ENCODE peak calls at places on chromosomes 11 and 22, in nine cellular contexts. Y is GOT3; D is DMS 273 treated with DMSO at 0.1 percent for 48 hours; X is ACHN; F is HT1080; V is kidney glomerular epithelial cell; S is iris pigment epithelial cell; C is smooth muscle cell of the brain vasculature; N is activated naive CD4-positive, alpha-beta T cell treated with anti-CD3 and anti-CD28 coated beads, Interleukin-2, amount 50 U/mL, for 16 hours. L is an unnamed sample.

GRCh38 chr11:61890536-61891330 is 612 bp downstream of the FADS3 start:
- DNase-seq in Y (no peak), D (no peak), X (peak), F (peak), V (peak), S (peak), C (no peak), N (peak), L (no peak)

GRCh38 chr22:38601221-38601764 is 31.3 kb upstream of the DMC1 start:
- DNase-seq in Y (no peak), D (no peak), X (no peak), F (no peak), V (no peak), S (no peak), C (no peak), N (no peak), L (no peak)

GRCh38 chr11:101436511-101437142 is 147.2 kb downstream of the TRPC6 start:
- DNase-seq in Y (no peak), D (no peak), X (peak), F (peak), V (peak), S (peak), C (peak), N (no peak), L (peak)

GRCh38 chr11:130295657-130296056 is 19.1 kb downstream of the ZBTB44 start:
- DNase-seq in Y (no peak), D (no peak), X (no peak), F (no peak), V (no peak), S (no peak), C (no peak), N (no peak), L (no peak)

GRCh38 chr11:62669420-62670161 is 1.9 kb upstream of the UQCC3 start:
- DNase-seq in Y (no peak), D (peak), X (no peak), F (no peak), V (no peak), S (no peak), C (no peak), N (no peak), L (no peak)

GRCh38 chr11:110184974-110185597 is 91.9 kb downstream of the ZC3H12C start:
- DNase-seq in Y (no peak), D (no peak), X (no peak), F (peak), V (no peak), S (peak), C (peak), N (no peak), L (no peak)

GRCh38 chr22:24383061-24383460 is 44.3 kb upstream of the ADORA2A start:
- DNase-seq in Y (no peak), D (no peak), X (no peak), F (no peak), V (no peak), S (no peak), C (no peak), N (no peak), L (no peak)

GRCh38 chr11:77379253-77379652 is 77.8 kb upstream of the GDPD4 start:
- DNase-seq in Y (no peak), D (no peak), X (no peak), F (peak), V (no peak), S (peak), C (no peak), N (no peak), L (no peak)

GRCh38 chr22:47275479-47276218 is 513.2 kb downstream of the TBC1D22A start:
- DNase-seq in Y (no peak), D (no peak), X (no peak), F (no peak), V (no peak), S (peak), C (peak), N (no peak), L (no peak)

GRCh38 chr22:20949698-20950183 is 17.3 kb upstream of the AIFM3 start:
- DNase-seq in Y (no peak), D (no peak), X (no peak), F (no peak), V (no peak), S (no peak), C (no peak), N (no peak), L (no peak)

GRCh38 chr22:38715176-38715764 is 9.5 kb downstream of the GTPBP1 start:
- DNase-seq in Y (no peak), D (no peak), X (no peak), F (no peak), V (no peak), S (no peak), C (no peak), N (no peak), L (no peak)

GRCh38 chr22:37750596-37751162 is 53.8 kb downstream of the TRIOBP start:
- DNase-seq in Y (no peak), D (no peak), X (no peak), F (no peak), V (no peak), S (no peak), C (no peak), N (no peak), L (no peak)

GRCh38 chr22:21760640-21761039 is 25.0 kb upstream of the YPEL1 start:
- DNase-seq in Y (no peak), D (no peak), X (no peak), F (peak), V (no peak), S (peak), C (no peak), N (no peak), L (no peak)

GRCh38 chr22:46769191-46769675 is 6.8 kb downstream of the TBC1D22A start:
- DNase-seq in Y (no peak), D (peak), X (no peak), F (no peak), V (no peak), S (no peak), C (no peak), N (no peak), L (no peak)

L was measured in ecto neural progenitor cell.